ENCODE peak calls at places on chromosomes 5 and 9, in seven cellular contexts. H, J, D, B, W, I and Q are unnamed samples.

GRCh38 chr9:106916491-106917235 is 53.7 kb downstream of the ZNF462 start:
- DNase-seq in H (peak), J (peak), D (peak), B (no peak), W (peak), I (no peak), Q (peak)

GRCh38 chr9:120490888-120491595 is 88.9 kb downstream of the CDK5RAP2 start:
- DNase-seq in H (no peak), J (no peak), D (no peak), B (no peak), W (no peak), I (no peak), Q (no peak)

GRCh38 chr5:14185336-14186131 is 42.4 kb downstream of the TRIO start:
- DNase-seq in H (peak), J (peak), D (peak), B (no peak), W (peak), I (no peak), Q (peak)

GRCh38 chr5:141695627-141696180 is 13.7 kb upstream of the ARAP3 start:
- DNase-seq in H (no peak), J (peak), D (no peak), B (no peak), W (peak), I (no peak), Q (peak)

GRCh38 chr9:96342553-96343245 is 40.7 kb upstream of the HSD17B3 start:
- DNase-seq in H (no peak), J (no peak), D (no peak), B (no peak), W (no peak), I (no peak), Q (peak)

GRCh38 chr5:43773032-43773830 is 170.3 kb downstream of the NNT start:
- DNase-seq in H (peak), J (peak), D (peak), B (no peak), W (peak), I (no peak), Q (no peak)

GRCh38 chr5:158851488-158851887 is 248.2 kb downstream of the EBF1 start:
- DNase-seq in H (no peak), J (no peak), D (no peak), B (no peak), W (no peak), I (no peak), Q (no peak)

GRCh38 chr5:44885903-44886302 is 77.2 kb downstream of the MRPS30 start:
- DNase-seq in H (no peak), J (peak), D (peak), B (no peak), W (peak), I (no peak), Q (no peak)

GRCh38 chr5:96657068-96657467 is 5.1 kb upstream of the CAST start:
- DNase-seq in H (peak), J (peak), D (peak), B (no peak), W (peak), I (no peak), Q (peak)

GRCh38 chr5:164351245-164351834 is 845.9 kb downstream of the MAT2B start:
- DNase-seq in H (no peak), J (no peak), D (no peak), B (no peak), W (peak), I (no peak), Q (no peak)

GRCh38 chr9:84669293-84670105 is at the start of gene NTRK2:
- DNase-seq in H (peak), J (no peak), D (peak), B (peak), W (peak), I (no peak), Q (peak)

GRCh38 chr9:111414406-111414805 is 69.8 kb downstream of the ECPAS start:
- DNase-seq in H (no peak), J (no peak), D (no peak), B (no peak), W (no peak), I (no peak), Q (no peak)

GRCh38 chr9:77954018-77954417 is 77.6 kb downstream of the GNAQ start:
- DNase-seq in H (peak), J (no peak), D (no peak), B (no peak), W (peak), I (no peak), Q (peak)

GRCh38 chr5:57900356-57900944 is 417.8 kb upstream of the ACTBL2 start:
- DNase-seq in H (no peak), J (no peak), D (no peak), B (no peak), W (peak), I (no peak), Q (no peak)

GRCh38 chr9:3768698-3769458 is 243.1 kb upstream of the RFX3 start:
- DNase-seq in H (peak), J (no peak), D (peak), B (no peak), W (no peak), I (no peak), Q (no peak)

GRCh38 chr9:69542942-69543704 is 129.0 kb downstream of the APBA1 start:
- DNase-seq in H (no peak), J (no peak), D (peak), B (no peak), W (no peak), I (no peak), Q (peak)

GRCh38 chr9:136022731-136023400 is 61.7 kb upstream of the UBAC1 start:
- DNase-seq in H (no peak), J (no peak), D (no peak), B (no peak), W (no peak), I (peak), Q (no peak)

GRCh38 chr5:68710514-68710913 is 383.3 kb upstream of the SLC30A5 start:
- DNase-seq in H (no peak), J (no peak), D (no peak), B (no peak), W (no peak), I (no peak), Q (no peak)

GRCh38 chr9:13209498-13209897 is 70.0 kb downstream of the MPDZ start:
- DNase-seq in H (no peak), J (no peak), D (no peak), B (no peak), W (no peak), I (no peak), Q (peak)

GRCh38 chr5:137142371-137143243 is 356.5 kb downstream of the SPOCK1 start:
- DNase-seq in H (peak), J (peak), D (peak), B (peak), W (peak), I (no peak), Q (peak)

GRCh38 chr5:144815131-144815530 is 644.5 kb downstream of the KCTD16 start:
- DNase-seq in H (no peak), J (no peak), D (no peak), B (no peak), W (no peak), I (no peak), Q (no peak)

GRCh38 chr5:143404416-143405062 is 1.1 kb upstream of the NR3C1 start:
- DNase-seq in H (peak), J (peak), D (peak), B (peak), W (peak), I (peak), Q (peak)

GRCh38 chr5:425714-426113 is 17.3 kb upstream of the EXOC3 start:
- DNase-seq in H (no peak), J (peak), D (no peak), B (no peak), W (no peak), I (no peak), Q (peak)

GRCh38 chr5:180294401-180294800 is 2.5 kb upstream of the MAPK9 start:
- DNase-seq in H (no peak), J (no peak), D (no peak), B (no peak), W (no peak), I (no peak), Q (no peak)

GRCh38 chr9:136656795-136657611 is 5.7 kb upstream of the EGFL7 start:
- DNase-seq in H (no peak), J (no peak), D (no peak), B (no peak), W (no peak), I (peak), Q (no peak)

GRCh38 chr9:115063058-115063850 is 54.7 kb downstream of the TNC start:
- DNase-seq in H (peak), J (peak), D (peak), B (no peak), W (peak), I (no peak), Q (no peak)

GRCh38 chr5:98735806-98736507 is 37.5 kb upstream of the RGMB start:
- DNase-seq in H (peak), J (peak), D (peak), B (no peak), W (peak), I (no peak), Q (peak)

GRCh38 chr5:153818626-153819025 is 220.1 kb downstream of the FAM114A2 start:
- DNase-seq in H (no peak), J (no peak), D (no peak), B (no peak), W (no peak), I (no peak), Q (no peak)

GRCh38 chr5:132262882-132263547 is 5.5 kb downstream of the PDLIM4 start:
- DNase-seq in H (no peak), J (no peak), D (no peak), B (no peak), W (no peak), I (no peak), Q (no peak)

GRCh38 chr5:165579911-165580310 is 2074.5 kb downstream of the MAT2B start:
- DNase-seq in H (peak), J (no peak), D (peak), B (no peak), W (peak), I (no peak), Q (no peak)

GRCh38 chr5:177426566-177427210 is at the start of gene GRK6:
- DNase-seq in H (no peak), J (peak), D (no peak), B (no peak), W (no peak), I (peak), Q (no peak)

GRCh38 chr5:130109152-130109551 is 204.9 kb downstream of the CHSY3 start:
- DNase-seq in H (peak), J (peak), D (peak), B (no peak), W (peak), I (no peak), Q (peak)

DNA sequence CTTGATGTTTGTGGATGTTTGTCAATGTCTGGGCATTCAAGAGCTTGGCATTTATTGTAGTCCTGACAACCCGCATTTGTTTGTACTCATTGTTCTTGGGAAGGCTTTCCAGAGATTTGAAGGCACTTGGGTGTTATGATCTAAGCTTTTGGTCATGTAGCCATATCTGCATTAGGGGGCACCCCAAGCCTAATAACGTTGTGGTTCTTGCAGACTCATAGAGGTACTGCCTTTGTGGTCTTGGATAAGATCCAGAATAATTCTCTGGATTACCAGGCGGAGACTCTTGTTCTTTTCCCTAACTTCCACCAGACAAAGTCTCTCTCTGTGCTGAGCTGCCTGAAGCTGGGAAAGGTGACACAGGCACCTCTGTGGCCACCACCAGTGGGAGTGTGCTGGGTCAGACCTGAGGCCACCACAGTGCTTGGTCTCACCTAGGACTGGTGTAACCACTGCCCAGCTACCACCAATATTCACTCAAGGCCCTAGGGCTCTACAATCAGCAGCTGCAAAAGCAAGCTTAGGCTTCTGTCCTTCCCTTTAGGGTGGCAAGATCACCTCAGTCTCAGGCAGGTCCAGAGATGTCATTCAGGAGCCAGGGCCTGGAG is 144.4 kb upstream of the TAS2R1 start:
- DNase-seq in H (peak), J (peak), D (peak), B (no peak), W (peak), I (no peak), Q (no peak)
- TF ChIP-seq CTCF in H (peak), J (peak), D (peak), B (no peak), W (peak), I (no peak), Q (peak)

GRCh38 chr5:138180183-138180782 is 1.4 kb downstream of the KIF20A start:
- DNase-seq in H (peak), J (peak), D (peak), B (no peak), W (peak), I (no peak), Q (peak)
- H3K4me3 ChIP-seq in H (no peak), J (peak), D (peak), B (no peak), W (peak), I (no peak), Q (peak)

GRCh38 chr9:100472725-100473261 is at the start of gene TMEFF1:
- DNase-seq in H (peak), J (peak), D (peak), B (no peak), W (peak), I (no peak), Q (peak)
- TF ChIP-seq CTCF in H (peak), J (no peak), D (peak), B (no peak), W (no peak), I (no peak), Q (peak)

DNA sequence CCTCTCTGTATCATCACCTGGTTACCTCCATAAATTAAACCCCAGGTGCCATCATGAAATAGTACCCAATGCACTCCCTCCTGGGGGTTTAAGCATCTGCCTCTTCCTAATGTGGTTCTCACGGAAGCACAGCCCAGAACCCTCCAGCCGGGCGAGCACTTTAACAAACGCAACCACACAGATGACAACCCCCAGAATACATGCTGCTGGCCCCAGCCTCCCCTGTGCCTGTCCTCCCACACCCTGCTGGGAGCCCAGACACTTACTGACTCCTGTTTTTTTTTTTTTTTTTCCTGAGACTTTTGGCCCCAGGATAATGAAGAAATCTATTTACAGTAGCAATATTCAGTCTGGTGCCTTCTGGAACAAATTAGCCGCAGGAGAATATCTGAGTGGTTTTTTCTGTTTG is 50.0 kb upstream of the COL5A1 start:
- DNase-seq in H (no peak), J (no peak), D (peak), B (no peak), W (peak), I (no peak), Q (peak)
- H3K4me3 ChIP-seq in H (no peak), J (no peak), D (no peak), B (no peak), W (no peak), I (no peak), Q (no peak)

GRCh38 chr5:109688999-109689739 is 558 bp upstream of the MAN2A1 start:
- DNase-seq in H (peak), J (peak), D (peak), B (peak), W (peak), I (peak), Q (peak)
- TF ChIP-seq CTCF in H (peak), J (no peak), D (no peak), B (peak), W (no peak), I (no peak), Q (peak)

DNA sequence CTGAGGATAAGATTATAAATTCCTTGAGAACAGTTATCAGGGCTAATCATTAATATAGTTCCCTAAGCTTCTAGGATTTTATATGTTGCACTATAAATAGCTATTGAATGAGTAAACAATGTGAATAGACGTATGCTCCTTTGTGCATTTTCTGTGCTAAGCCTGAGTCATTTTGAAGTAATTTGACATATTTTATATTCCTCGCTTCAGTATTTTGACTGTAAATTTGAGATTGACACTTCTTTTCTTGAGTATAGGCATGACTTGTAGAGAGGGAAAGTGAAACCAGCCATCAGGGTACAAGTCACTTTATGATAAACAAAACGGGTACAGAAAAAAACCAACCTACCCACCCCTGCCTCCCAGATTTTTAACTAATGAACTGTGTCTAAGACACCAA is 367.7 kb upstream of the PRR16 start:
- DNase-seq in H (peak), J (peak), D (peak), B (no peak), W (peak), I (no peak), Q (peak)
- H3K4me3 ChIP-seq in H (peak), J (peak), D (no peak), B (no peak), W (no peak), I (peak), Q (no peak)